ENCODE peak calls at places on chromosomes 2 and 18, in eight cellular contexts. One of them, this sample, is unnamed.
A peak's percentile ranks its signal among the peaks of the same experiment; 100 is the strongest.

GRCh38 chr18:46958209-46958608 is 40.8 kb downstream of the KATNAL2 start:
- DNase-seq in GM19239: no peak
- DNase-seq in naive B cell: no peak
- DNase-seq in head of caudate nucleus: no peak
- DNase-seq in left cardiac atrium: no peak
- DNase-seq in EH: no peak
- DNase-seq in AG08396: no peak
- DNase-seq in iPS DF 6.9: no peak
- DNase-seq in this sample: no peak

GRCh38 chr2:37343537-37344434 is 644 bp upstream of the QPCT start:
- DNase-seq in GM19239: no peak
- DNase-seq in naive B cell: no peak
- DNase-seq in head of caudate nucleus: no peak
- DNase-seq in left cardiac atrium: peak; percentile 41
- DNase-seq in EH: peak; percentile 50
- DNase-seq in AG08396: peak; percentile 56
- DNase-seq in iPS DF 6.9: no peak
- DNase-seq in this sample: peak; percentile 18

GRCh38 chr2:110221938-110222337 is 9.6 kb upstream of the MTLN start:
- DNase-seq in GM19239: no peak
- DNase-seq in naive B cell: no peak
- DNase-seq in head of caudate nucleus: no peak
- DNase-seq in left cardiac atrium: no peak
- DNase-seq in EH: no peak
- DNase-seq in AG08396: no peak
- DNase-seq in iPS DF 6.9: no peak
- DNase-seq in this sample: no peak

GRCh38 chr2:27765621-27766286 is 5.8 kb upstream of the MRPL33 start:
- DNase-seq in GM19239: no peak
- DNase-seq in naive B cell: peak; percentile 33
- DNase-seq in head of caudate nucleus: peak; percentile 48
- DNase-seq in left cardiac atrium: peak; percentile 76
- DNase-seq in EH: peak; percentile 26
- DNase-seq in AG08396: peak; percentile 24
- DNase-seq in iPS DF 6.9: no peak
- DNase-seq in this sample: no peak

GRCh38 chr2:110219496-110220192 is 7.3 kb upstream of the MTLN start:
- DNase-seq in GM19239: no peak
- DNase-seq in naive B cell: no peak
- DNase-seq in head of caudate nucleus: no peak
- DNase-seq in left cardiac atrium: no peak
- DNase-seq in EH: peak; percentile 57
- DNase-seq in AG08396: no peak
- DNase-seq in iPS DF 6.9: no peak
- DNase-seq in this sample: no peak

GRCh38 chr2:118310016-118310877 is 222.0 kb downstream of the INSIG2 start:
- DNase-seq in GM19239: peak; percentile 13
- DNase-seq in naive B cell: peak; percentile 18
- DNase-seq in head of caudate nucleus: peak; percentile 59
- DNase-seq in left cardiac atrium: peak; percentile 44
- DNase-seq in EH: peak; percentile 28
- DNase-seq in AG08396: peak; percentile 50
- DNase-seq in iPS DF 6.9: no peak
- DNase-seq in this sample: no peak

GRCh38 chr2:108806362-108806761 is 19.8 kb downstream of the CCDC138 start:
- DNase-seq in GM19239: no peak
- DNase-seq in naive B cell: no peak
- DNase-seq in head of caudate nucleus: no peak
- DNase-seq in left cardiac atrium: no peak
- DNase-seq in EH: no peak
- DNase-seq in AG08396: no peak
- DNase-seq in iPS DF 6.9: no peak
- DNase-seq in this sample: no peak

GRCh38 chr2:203711399-203711798 is 5.0 kb downstream of the CD28 start:
- DNase-seq in GM19239: no peak
- DNase-seq in naive B cell: no peak
- DNase-seq in head of caudate nucleus: no peak
- DNase-seq in left cardiac atrium: no peak
- DNase-seq in EH: no peak
- DNase-seq in AG08396: no peak
- DNase-seq in iPS DF 6.9: no peak
- DNase-seq in this sample: no peak

GRCh38 chr18:57843403-57843802 is 40.3 kb upstream of the ATP8B1 start:
- DNase-seq in GM19239: no peak
- DNase-seq in naive B cell: no peak
- DNase-seq in head of caudate nucleus: no peak
- DNase-seq in left cardiac atrium: no peak
- DNase-seq in EH: no peak
- DNase-seq in AG08396: no peak
- DNase-seq in iPS DF 6.9: no peak
- DNase-seq in this sample: no peak

GRCh38 chr2:74715071-74715791 is 61.2 kb downstream of the SEMA4F start:
- DNase-seq in GM19239: peak; percentile 81
- DNase-seq in naive B cell: peak; percentile 72
- DNase-seq in head of caudate nucleus: peak; percentile 87
- DNase-seq in left cardiac atrium: peak; percentile 80
- DNase-seq in EH: peak; percentile 80
- DNase-seq in AG08396: peak; percentile 91
- DNase-seq in iPS DF 6.9: peak; percentile 57
- DNase-seq in this sample: peak; percentile 60

This sample was measured in A172.